ENCODE peak calls at places on chromosomes 5 and 9, in four cellular contexts. B, Q, W and Z are unnamed samples.

GRCh38 chr9:14910178-14910805 is at the start of gene FREM1:
- DNase-seq in W (no peak), Q (no peak), B (no peak), Z (no peak)

GRCh38 chr5:54844905-54845566 is 140.4 kb downstream of the ESM1 start:
- DNase-seq in B (peak; percentile 69), Q (no peak), W (peak; percentile 73), Z (no peak)

GRCh38 chr5:153714732-153715287 is 224.3 kb downstream of the GRIA1 start:
- DNase-seq in Q (no peak), B (peak; percentile 9), W (peak; percentile 4), Z (no peak)

GRCh38 chr5:125140855-125141254 is 394.4 kb upstream of the ZNF608 start:
- DNase-seq in B (peak; percentile 75), W (peak; percentile 62), Q (no peak), Z (no peak)

GRCh38 chr5:91132552-91132951 is 250.6 kb downstream of the ARRDC3 start:
- DNase-seq in B (no peak), W (no peak), Q (no peak), Z (no peak)

GRCh38 chr9:105242557-105242956 is 1.9 kb upstream of the SLC44A1 start:
- DNase-seq in B (no peak), W (peak; percentile 27), Q (no peak), Z (no peak)

GRCh38 chr5:38926121-38926520 is 80.3 kb downstream of the OSMR start:
- DNase-seq in Q (no peak), B (no peak), W (peak; percentile 88), Z (no peak)

GRCh38 chr5:168793844-168794837 is 215.0 kb upstream of the PANK3 start:
- DNase-seq in B (no peak), W (peak; percentile 20), Q (no peak), Z (no peak)